ENCODE peak calls at places on chromosomes 2 and 18, in six cellular contexts. T is breast epithelium, C is right cardiac atrium, A is testis, N is endothelial cell of umbilical vein, Y is GM23248. G is an unnamed sample.

GRCh38 chr18:26574958-26575864 is 26.9 kb upstream of the KCTD1 start:
- DNase-seq in N (peak; percentile 34), C (peak; percentile 67), A (peak; percentile 68), T (peak; percentile 60), Y (peak; percentile 79), G (no peak)

GRCh38 chr2:151777911-151778310 is 43.6 kb upstream of the NEB start:
- DNase-seq in Y (no peak), C (no peak), A (no peak), T (no peak), N (no peak), G (no peak)

GRCh38 chr2:121038831-121039230 is 246.2 kb downstream of the TFCP2L1 start:
- DNase-seq in C (no peak), A (no peak), Y (peak; percentile 42), T (no peak), N (no peak), G (no peak)

GRCh38 chr18:55479656-55480420 is 108.2 kb downstream of the TCF4 start:
- DNase-seq in A (no peak), C (no peak), T (no peak), Y (no peak), N (peak; percentile 94), G (no peak)

GRCh38 chr2:118059919-118060478 is 28.3 kb upstream of the INSIG2 start:
- DNase-seq in C (no peak), Y (peak; percentile 92), T (no peak), N (no peak), A (no peak), G (no peak)

GRCh38 chr2:120109186-120110061 is 96.5 kb downstream of the EPB41L5 start:
- DNase-seq in A (no peak), N (peak; percentile 64), Y (peak; percentile 56), C (no peak), T (no peak), G (peak; percentile 8)

GRCh38 chr2:29841386-29842004 is 79.9 kb downstream of the ALK start:
- DNase-seq in A (peak; percentile 49), N (peak; percentile 18), C (no peak), T (no peak), Y (peak; percentile 57), G (peak; percentile 58)

GRCh38 chr2:72916743-72917137 is 579 bp upstream of the EMX1 start:
- DNase-seq in A (peak; percentile 14), N (no peak), C (no peak), Y (no peak), T (no peak), G (no peak)

GRCh38 chr18:7303306-7303705 is 72.4 kb downstream of the LRRC30 start:
- DNase-seq in C (no peak), T (no peak), N (no peak), Y (peak; percentile 2), A (no peak), G (no peak)

GRCh38 chr18:59123588-59124369 is 15.9 kb upstream of the SEC11C start:
- DNase-seq in C (no peak), T (no peak), N (no peak), Y (peak; percentile 94), A (no peak), G (no peak)

GRCh38 chr2:152418688-152419087 is 83.7 kb downstream of the FMNL2 start:
- DNase-seq in N (peak; percentile 64), T (no peak), A (no peak), Y (peak; percentile 26), C (no peak), G (no peak)

GRCh38 chr2:218691234-218691633 is 19.3 kb downstream of the STK36 start:
- DNase-seq in T (no peak), N (no peak), A (no peak), Y (peak; percentile 82), C (no peak), G (no peak)

GRCh38 chr2:161369311-161369710 is 46.8 kb upstream of the TBR1 start:
- DNase-seq in Y (no peak), T (no peak), C (no peak), A (no peak), N (no peak), G (no peak)

GRCh38 chr2:207258191-207258991 is 92.6 kb upstream of the KLF7 start:
- DNase-seq in Y (peak; percentile 99), N (peak; percentile 90), C (peak; percentile 57), T (peak; percentile 67), A (peak; percentile 90), G (peak; percentile 95)

GRCh38 chr18:34591920-34592444 is 118.1 kb upstream of the DTNA start:
- DNase-seq in C (no peak), T (no peak), N (no peak), Y (no peak), A (no peak), G (no peak)

GRCh38 chr2:63023444-63023843 is 27.2 kb upstream of the OTX1 start:
- DNase-seq in A (no peak), Y (peak; percentile 47), C (no peak), N (peak; percentile 67), T (no peak), G (peak; percentile 46)

GRCh38 chr2:202494300-202494699 is 118.2 kb downstream of the BMPR2 start:
- DNase-seq in T (peak; percentile 64), Y (peak; percentile 86), N (peak; percentile 93), A (peak; percentile 90), C (no peak), G (no peak)

GRCh38 chr2:3470856-3471737 is 48.2 kb downstream of the ADI1 start:
- DNase-seq in C (peak; percentile 43), A (no peak), T (no peak), N (no peak), Y (peak; percentile 25), G (no peak)

GRCh38 chr2:27150639-27151230 is 1.9 kb downstream of the TCF23 start:
- DNase-seq in A (no peak), Y (no peak), N (no peak), T (no peak), C (no peak), G (no peak)

GRCh38 chr2:176272870-176273269 is 3.6 kb downstream of the MTX2 start:
- DNase-seq in T (no peak), A (no peak), C (no peak), N (no peak), Y (no peak), G (no peak)
- H3K4me3 ChIP-seq in T (no peak overlapping the region), A (no peak overlapping the region), C (no peak overlapping the region), N (no peak overlapping the region), Y (no peak overlapping the region), G (no peak overlapping the region)

GRCh38 chr18:9547767-9548166 is 66.6 kb downstream of the PPP4R1 start:
- DNase-seq in T (no peak), A (no peak), N (no peak), C (no peak), Y (no peak), G (no peak)
- H3K27ac ChIP-seq in T (no peak overlapping the region), A (no peak overlapping the region), N (no peak overlapping the region), C (no peak overlapping the region), Y (no peak overlapping the region), G (no peak overlapping the region)

GRCh38 chr2:76279142-76279541 is 568.4 kb upstream of the GCFC2 start:
- DNase-seq in C (no peak), N (no peak), T (no peak), Y (no peak), A (no peak), G (no peak)
- H3K4me3 ChIP-seq in C (no peak overlapping the region), N (no peak overlapping the region), T (no peak overlapping the region), Y (no peak overlapping the region), A (no peak overlapping the region), G (no peak overlapping the region)

GRCh38 chr2:95013726-95014125 is 11.8 kb upstream of the MAL start:
- DNase-seq in Y (no peak), N (no peak), A (no peak), T (no peak), C (no peak), G (no peak)
- H3K27ac ChIP-seq in Y (no peak overlapping the region), N (no peak overlapping the region), A (no peak overlapping the region), T (no peak overlapping the region), C (no peak overlapping the region), G (no peak overlapping the region)

GRCh38 chr18:32482117-32482516 is 11.4 kb upstream of the GAREM1 start:
- DNase-seq in N (no peak), A (no peak), Y (no peak), C (no peak), T (no peak), G (no peak)

GRCh38 chr18:32478317-32478716 is 7.6 kb upstream of the GAREM1 start:
- DNase-seq in N (no peak), A (no peak), Y (no peak), C (no peak), T (no peak), G (no peak)

GRCh38 chr18:32480581-32480980 is 9.9 kb upstream of the GAREM1 start:
- DNase-seq in A (no peak), C (no peak), Y (no peak), N (no peak), T (no peak), G (no peak)

GRCh38 chr18:32483002-32483401 is 12.3 kb upstream of the GAREM1 start:
- DNase-seq in Y (no peak), A (no peak), C (no peak), T (no peak), N (no peak), G (no peak)

DNA sequence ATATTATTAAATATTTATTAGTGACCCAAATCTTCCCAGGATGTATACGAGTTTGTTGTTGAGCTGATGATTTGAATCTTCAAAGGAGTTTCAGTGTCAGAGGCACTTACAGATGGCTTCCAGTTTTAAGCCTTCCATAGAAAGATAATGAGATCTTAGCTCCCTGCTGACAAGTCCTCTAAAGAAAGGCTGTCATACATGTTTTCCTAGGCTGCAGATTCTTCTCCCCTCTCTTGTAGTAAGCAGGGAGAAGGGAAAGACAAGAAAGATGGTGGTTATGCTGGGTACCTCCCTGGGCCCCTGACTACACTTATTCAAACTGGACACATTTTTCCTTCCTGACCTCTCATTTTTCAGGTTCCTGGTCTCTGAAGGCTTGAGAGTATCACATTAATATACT is 8.1 kb upstream of the GAREM1 start:
- DNase-seq in Y (no peak), C (no peak), A (no peak), T (no peak), N (no peak), G (no peak)
- H3K4me3 ChIP-seq in Y (no peak overlapping the region), C (no peak overlapping the region), A (no peak overlapping the region), T (no peak overlapping the region), N (no peak overlapping the region), G (no peak overlapping the region)

GRCh38 chr18:44682181-44682870 is 1.6 kb downstream of the SETBP1 start:
- DNase-seq in C (peak; percentile 62), Y (no peak), A (peak; percentile 66), N (no peak), T (no peak), G (no peak)
- H3K27ac ChIP-seq in C (peak overlapping the region; percentile 3), Y (no peak overlapping the region), A (peak overlapping the region; percentile 6), N (no peak overlapping the region), T (peak overlapping the region; percentile 94), G (no peak overlapping the region)

GRCh38 chr2:127674241-127675209 is 805 bp downstream of the LIMS2 start:
- DNase-seq in Y (peak; percentile 68), N (no peak), C (peak; percentile 86), T (peak; percentile 54), A (peak; percentile 13), G (no peak)
- H3K4me3 ChIP-seq in Y (peak overlapping the region; percentile 69), N (peak overlapping the region; percentile 58), C (peak overlapping the region; percentile 77), T (peak overlapping the region; percentile 69), A (peak overlapping the region; percentile 64), G (no peak overlapping the region)

DNA sequence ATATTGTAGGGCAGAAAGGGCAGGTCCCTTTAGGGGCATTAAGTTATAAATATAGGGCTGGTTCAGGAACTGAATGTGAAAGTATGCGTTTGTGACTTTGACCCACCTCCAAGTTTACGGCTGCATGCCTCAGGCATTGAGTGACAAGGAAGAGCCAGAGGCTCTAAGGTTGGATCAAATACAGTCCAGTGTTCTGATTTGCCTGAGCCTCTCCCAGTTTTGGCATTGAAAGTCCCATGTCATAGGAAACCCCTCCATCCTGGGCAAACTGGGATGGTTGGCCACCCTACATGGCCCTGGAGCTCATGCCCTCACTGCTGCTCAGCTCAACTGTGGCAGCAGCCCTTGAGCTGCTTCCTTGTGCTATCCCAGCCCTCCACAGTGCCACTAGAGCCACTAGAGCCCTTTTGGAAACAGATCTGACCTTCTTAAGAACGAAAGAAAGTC is 29.9 kb downstream of the HK2 start:
- DNase-seq in N (no peak), T (no peak), C (no peak), Y (no peak), A (no peak), G (no peak)
- H3K27ac ChIP-seq in N (no peak overlapping the region), T (no peak overlapping the region), C (no peak overlapping the region), Y (no peak overlapping the region), A (peak overlapping the region; percentile 32), G (no peak overlapping the region)